ENCODE peak calls at places on chromosomes 12 and 14, in four cellular contexts. L, F, E and J are unnamed samples.

GRCh38 chr14:75711796-75712211 is 50.8 kb downstream of the TTLL5 start:
- ATAC-seq in L (no peak), F (peak; percentile 90), E (peak; percentile 84), J (no peak)

GRCh38 chr14:75793806-75794205 is 132.8 kb downstream of the TTLL5 start:
- ATAC-seq in L (no peak), F (no peak), E (no peak), J (no peak)

GRCh38 chr14:104707629-104708595 is 16.1 kb upstream of the ADSS1 start:
- ATAC-seq in L (no peak), F (peak; percentile 35), E (no peak), J (peak; percentile 5)

GRCh38 chr14:77647853-77648252 is 31.4 kb upstream of the SPTLC2 start:
- ATAC-seq in L (no peak), F (no peak), E (no peak), J (no peak)

GRCh38 chr12:39905152-39905551 is 200.7 kb downstream of the SLC2A13 start:
- ATAC-seq in L (no peak), F (no peak), E (peak; percentile 91), J (no peak)

GRCh38 chr12:116559080-116559329 is 176 bp upstream of the MAP1LC3B2 start:
- ATAC-seq in L (peak; percentile 43), F (no peak), E (no peak), J (peak; percentile 85)

GRCh38 chr14:95321693-95322455 is 2.2 kb upstream of the CLMN start:
- ATAC-seq in L (no peak), F (no peak), E (no peak), J (no peak)

GRCh38 chr12:75648856-75649255 is 137.4 kb upstream of the KRR1 start:
- ATAC-seq in L (no peak), F (no peak), E (no peak), J (no peak)

GRCh38 chr12:59792647-59793046 is 196.8 kb downstream of the SLC16A7 start:
- ATAC-seq in L (no peak), F (no peak), E (no peak), J (no peak)

GRCh38 chr12:110922652-110923051 is 2.3 kb upstream of the MYL2 start:
- ATAC-seq in L (no peak), F (no peak), E (no peak), J (no peak)